ENCODE peak calls at places on chromosomes 11 and 22, in eight cellular contexts. J is stimulated activated effector memory CD8-positive, alpha-beta T cell treated with anti-CD3 and anti-CD28 coated beads, Interleukin-12 subunit alpha, Interleukin-12 subunit beta, amount 100 ng/mL, for 72 hours; R is KG1; F is lower leg skin; A is left cardiac atrium; K is SJSA1; S is H4; P is left lobe of liver. T is an unnamed sample.
A peak's percentile ranks its signal among the peaks of the same experiment; 100 is the strongest.

GRCh38 chr22:30197389-30197788 is 49.2 kb downstream of the LIF start:
- DNase-seq in J (no peak), R (no peak), F (no peak), A (no peak), K (no peak), S (no peak), P (no peak), T (no peak)

GRCh38 chr11:62370743-62371440 is 33.6 kb downstream of the ASRGL1 start:
- DNase-seq in J (peak; percentile 68), R (no peak), F (no peak), A (no peak), K (no peak), S (no peak), P (no peak), T (no peak)

GRCh38 chr11:126011220-126011619 is 51.4 kb downstream of the CDON start:
- DNase-seq in J (no peak), R (no peak), F (no peak), A (no peak), K (no peak), S (no peak), P (no peak), T (no peak)

GRCh38 chr11:2298131-2298794 is 3.5 kb downstream of the C11orf21 start:
- DNase-seq in J (peak; percentile 42), R (no peak), F (no peak), A (no peak), K (no peak), S (no peak), P (peak; percentile 39), T (no peak)

GRCh38 chr11:76599041-76600013 is 71.2 kb downstream of the LRRC32 start:
- DNase-seq in J (no peak), R (no peak), F (peak; percentile 10), A (no peak), K (peak; percentile 90), S (no peak), P (peak; percentile 39), T (no peak)

GRCh38 chr11:83238111-83238510 is 44.6 kb downstream of the ANKRD42 start:
- DNase-seq in J (no peak), R (no peak), F (no peak), A (no peak), K (no peak), S (no peak), P (no peak), T (no peak)

GRCh38 chr11:85766801-85767200 is 44.1 kb downstream of the SYTL2 start:
- DNase-seq in J (no peak), R (no peak), F (no peak), A (no peak), K (no peak), S (no peak), P (no peak), T (no peak)

GRCh38 chr11:33391893-33392251 is 134.7 kb downstream of the HIPK3 start:
- DNase-seq in J (no peak), R (no peak), F (no peak), A (no peak), K (no peak), S (no peak), P (no peak), T (no peak)

GRCh38 chr11:64726211-64726641 is 3.2 kb upstream of the NRXN2 start:
- DNase-seq in J (no peak), R (no peak), F (no peak), A (no peak), K (no peak), S (no peak), P (no peak), T (no peak)

GRCh38 chr11:73012121-73012863 is 129.8 kb downstream of the FCHSD2 start:
- DNase-seq in J (no peak), R (no peak), F (no peak), A (no peak), K (peak; percentile 68), S (no peak), P (no peak), T (no peak)

GRCh38 chr11:44268073-44268806 is 41.7 kb downstream of the ALX4 start:
- DNase-seq in J (no peak), R (no peak), F (no peak), A (no peak), K (no peak), S (no peak), P (no peak), T (no peak)

GRCh38 chr11:45272701-45273100 is 13.4 kb downstream of the SYT13 start:
- DNase-seq in J (no peak), R (no peak), F (no peak), A (no peak), K (no peak), S (no peak), P (no peak), T (no peak)

GRCh38 chr11:36041988-36042606 is 98.2 kb downstream of the LDLRAD3 start:
- DNase-seq in J (no peak), R (no peak), F (no peak), A (no peak), K (peak; percentile 30), S (no peak), P (no peak), T (peak; percentile 52)

GRCh38 chr22:33757443-33758124 is 162.7 kb downstream of the LARGE1 start:
- DNase-seq in J (no peak), R (no peak), F (no peak), A (peak; percentile 21), K (no peak), S (no peak), P (peak; percentile 89), T (no peak)

GRCh38 chr11:14273885-14274284 is 85.1 kb downstream of the RRAS2 start:
- DNase-seq in J (no peak), R (no peak), F (no peak), A (no peak), K (no peak), S (no peak), P (no peak), T (no peak)

GRCh38 chr11:72673943-72674828 is at the start of gene PDE2A:
- DNase-seq in J (no peak), R (no peak), F (no peak), A (no peak), K (no peak), S (no peak), P (no peak), T (no peak)

GRCh38 chr11:1485504-1485885 is 1.1 kb downstream of the MOB2 start:
- DNase-seq in J (no peak), R (no peak), F (no peak), A (peak; percentile 18), K (no peak), S (no peak), P (no peak), T (no peak)

GRCh38 chr11:748007-748359 is 719 bp downstream of the TALDO1 start:
- DNase-seq in J (no peak), R (no peak), F (no peak), A (no peak), K (peak; percentile 12), S (no peak), P (peak; percentile 50), T (no peak)

GRCh38 chr11:46315033-46315738 is 32.1 kb upstream of the DGKZ start:
- DNase-seq in J (peak; percentile 90), R (peak; percentile 36), F (no peak), A (peak; percentile 77), K (peak; percentile 70), S (peak; percentile 84), P (no peak), T (peak; percentile 61)

GRCh38 chr22:31088233-31088986 is 7.3 kb downstream of the SMTN start:
- DNase-seq in J (peak; percentile 43), R (no peak), F (no peak), A (no peak), K (no peak), S (no peak), P (peak; percentile 46), T (no peak)

T was measured in AML-193.